ENCODE peak calls at places on chromosomes 2 and 18, in ten cellular contexts. S is left cardiac atrium; T is GM06990; V is MV-4-11; M is neuronal stem cell; I is Kasumi-1; P is stimulated activated CD4-positive, alpha-beta T cell treated with anti-CD3 and anti-CD28 coated beads, TNF-alpha, amount 100 ng/mL, for 4 hours; Z is thoracic aorta; F is HFFc6; Q is LoVo. Y is an unnamed sample.

GRCh38 chr2:212135739-212136138 is 402.9 kb downstream of the ERBB4 start:
- DNase-seq in S (no peak), T (no peak), V (no peak), M (no peak), I (no peak), P (no peak), Z (no peak), F (no peak), Q (no peak), Y (no peak)

GRCh38 chr2:120360307-120360855 is 14.4 kb downstream of the INHBB start:
- DNase-seq in S (no peak), T (no peak), V (no peak), M (no peak), I (no peak), P (no peak), Z (no peak), F (peak), Q (no peak), Y (no peak)

GRCh38 chr2:215736653-215737290 is 276.6 kb downstream of the MREG start:
- DNase-seq in S (no peak), T (no peak), V (no peak), M (no peak), I (no peak), P (no peak), Z (no peak), F (peak), Q (no peak), Y (no peak)

GRCh38 chr2:63780483-63781155 is 61.1 kb upstream of the UGP2 start:
- DNase-seq in S (no peak), T (no peak), V (no peak), M (no peak), I (no peak), P (no peak), Z (no peak), F (no peak), Q (no peak), Y (no peak)

GRCh38 chr2:15890936-15891905 is 49.1 kb upstream of the MYCN start:
- DNase-seq in S (no peak), T (no peak), V (no peak), M (no peak), I (no peak), P (no peak), Z (no peak), F (no peak), Q (no peak), Y (no peak)

GRCh38 chr18:49628993-49629795 is 67.3 kb downstream of the LIPG start:
- DNase-seq in S (peak), T (no peak), V (no peak), M (no peak), I (no peak), P (no peak), Z (no peak), F (no peak), Q (no peak), Y (no peak)

GRCh38 chr2:63765117-63765516 is 76.6 kb upstream of the UGP2 start:
- DNase-seq in S (no peak), T (no peak), V (no peak), M (no peak), I (no peak), P (no peak), Z (no peak), F (no peak), Q (no peak), Y (no peak)

GRCh38 chr18:39297225-39297624 is 1731.6 kb upstream of the CELF4 start:
- DNase-seq in S (no peak), T (no peak), V (no peak), M (no peak), I (no peak), P (no peak), Z (no peak), F (no peak), Q (no peak), Y (no peak)

GRCh38 chr2:136434251-136434715 is 316.3 kb upstream of the CXCR4 start:
- DNase-seq in S (no peak), T (no peak), V (peak), M (no peak), I (no peak), P (no peak), Z (no peak), F (no peak), Q (no peak), Y (no peak)

GRCh38 chr2:37585982-37586621 is 85.3 kb downstream of the CDC42EP3 start:
- DNase-seq in S (peak), T (no peak), V (peak), M (no peak), I (no peak), P (peak), Z (peak), F (peak), Q (peak), Y (no peak)

GRCh38 chr2:68594041-68594440 is 49.3 kb upstream of the PROKR1 start:
- DNase-seq in S (no peak), T (no peak), V (peak), M (no peak), I (peak), P (no peak), Z (no peak), F (no peak), Q (no peak), Y (no peak)

GRCh38 chr2:36770542-36771287 is 74.2 kb downstream of the VIT start:
- DNase-seq in S (no peak), T (no peak), V (peak), M (peak), I (peak), P (no peak), Z (no peak), F (peak), Q (peak), Y (peak)

GRCh38 chr2:43241558-43241957 is 15.2 kb upstream of the ZFP36L2 start:
- DNase-seq in S (no peak), T (no peak), V (no peak), M (no peak), I (no peak), P (no peak), Z (no peak), F (no peak), Q (no peak), Y (no peak)

GRCh38 chr18:23204589-23205235 is 69.4 kb downstream of the CABLES1 start:
- DNase-seq in S (no peak), T (no peak), V (no peak), M (no peak), I (no peak), P (no peak), Z (no peak), F (no peak), Q (no peak), Y (no peak)

GRCh38 chr2:52428224-52428623 is 1339.4 kb upstream of the CHAC2 start:
- DNase-seq in S (no peak), T (no peak), V (no peak), M (no peak), I (no peak), P (no peak), Z (no peak), F (no peak), Q (no peak), Y (no peak)

GRCh38 chr2:136008205-136008865 is 22.9 kb upstream of the DARS1 start:
- DNase-seq in S (peak), T (no peak), V (peak), M (no peak), I (peak), P (no peak), Z (no peak), F (no peak), Q (no peak), Y (peak)

GRCh38 chr2:240557101-240557751 is 562 bp downstream of the ANKMY1 start:
- DNase-seq in S (no peak), T (no peak), V (no peak), M (no peak), I (no peak), P (no peak), Z (no peak), F (no peak), Q (no peak), Y (no peak)

GRCh38 chr18:45334188-45334587 is 281.1 kb upstream of the SLC14A2 start:
- DNase-seq in S (no peak), T (no peak), V (peak), M (no peak), I (no peak), P (no peak), Z (no peak), F (no peak), Q (no peak), Y (no peak)

Y was measured in memory B cell.